ENCODE peak calls at places on chromosomes 1 and 21, in ten cellular contexts. B, W, A, U, O, C, R, V, M and I are unnamed samples.

GRCh38 chr1:226223157-226223785 is at the start of gene MIXL1:
- DNase-seq in M (no peak), R (no peak), C (no peak), A (peak; percentile 67), B (no peak), U (no peak), V (no peak), O (no peak), W (no peak), I (no peak)

GRCh38 chr1:37502104-37502503 is 12.5 kb downstream of the MEAF6 start:
- DNase-seq in W (no peak), M (no peak), U (no peak), O (no peak), C (no peak), V (no peak), B (no peak), R (no peak), A (no peak), I (no peak)

GRCh38 chr1:23930861-23931471 is 17.8 kb upstream of the CNR2 start:
- DNase-seq in W (peak; percentile 45), M (no peak), V (no peak), C (peak; percentile 77), A (no peak), R (peak; percentile 79), O (no peak), B (peak; percentile 57), U (peak; percentile 91), I (no peak)

GRCh38 chr1:197619008-197619640 is 156.2 kb downstream of the DENND1B start:
- DNase-seq in V (peak; percentile 2), B (peak; percentile 12), C (peak; percentile 52), U (peak; percentile 26), W (no peak), M (no peak), O (peak; percentile 23), A (no peak), R (no peak), I (no peak)

GRCh38 chr1:25001125-25001915 is 71.2 kb upstream of the RUNX3 start:
- DNase-seq in O (no peak), W (no peak), A (no peak), C (no peak), U (no peak), M (no peak), B (no peak), R (no peak), V (peak; percentile 46), I (no peak)

GRCh38 chr1:163381487-163382184 is 59.9 kb downstream of the NUF2 start:
- DNase-seq in O (no peak), M (no peak), V (no peak), U (no peak), R (no peak), A (no peak), W (no peak), B (no peak), C (no peak), I (no peak)

GRCh38 chr1:218025454-218025853 is 259.6 kb upstream of the RRP15 start:
- DNase-seq in U (peak; percentile 36), M (no peak), O (no peak), C (no peak), W (peak; percentile 21), V (no peak), A (no peak), R (no peak), B (no peak), I (no peak)

GRCh38 chr1:234111458-234112142 is 207.1 kb downstream of the SLC35F3 start:
- DNase-seq in R (peak; percentile 51), U (peak; percentile 17), V (no peak), C (peak; percentile 10), M (peak; percentile 28), B (peak; percentile 51), A (peak; percentile 75), O (peak; percentile 19), W (no peak), I (peak; percentile 6)

GRCh38 chr1:113912594-113913311 is 7.6 kb downstream of the DCLRE1B start:
- DNase-seq in R (no peak), C (peak; percentile 56), V (no peak), U (peak; percentile 68), A (no peak), B (peak; percentile 48), W (no peak), O (no peak), M (no peak), I (no peak)

GRCh38 chr1:115429884-115430283 is 91.8 kb upstream of the NGF start:
- DNase-seq in U (peak; percentile 28), O (no peak), W (no peak), B (peak; percentile 31), C (peak; percentile 38), R (no peak), V (no peak), M (no peak), A (no peak), I (no peak)

GRCh38 chr1:85361106-85361505 is 84.7 kb upstream of the BCL10 start:
- DNase-seq in V (no peak), C (peak; percentile 69), B (peak; percentile 50), W (no peak), R (peak; percentile 53), U (peak; percentile 62), A (no peak), O (no peak), M (no peak), I (no peak)

GRCh38 chr1:101364370-101365120 is 127.7 kb downstream of the S1PR1 start:
- DNase-seq in O (no peak), C (no peak), R (no peak), A (no peak), M (no peak), B (no peak), V (no peak), U (no peak), W (no peak), I (no peak)

GRCh38 chr1:35173516-35174224 is 19.3 kb downstream of the SFPQ start:
- DNase-seq in U (no peak), W (no peak), V (no peak), B (no peak), O (no peak), R (no peak), A (no peak), C (no peak), M (no peak), I (no peak)

GRCh38 chr1:167165219-167165618 is 55.5 kb upstream of the POU2F1 start:
- DNase-seq in W (no peak), V (no peak), C (no peak), B (no peak), R (no peak), O (no peak), A (no peak), U (no peak), M (no peak), I (no peak)

GRCh38 chr1:23140940-23141596 is 27.6 kb downstream of the LUZP1 start:
- DNase-seq in M (no peak), O (no peak), B (no peak), A (no peak), R (no peak), C (no peak), W (no peak), V (no peak), U (no peak), I (no peak)

GRCh38 chr21:29130234-29130993 is at the start of gene MAP3K7CL:
- DNase-seq in B (peak; percentile 96), A (no peak), O (no peak), W (peak; percentile 95), M (no peak), C (peak; percentile 99), V (no peak), R (peak; percentile 91), U (peak; percentile 100), I (no peak)

GRCh38 chr1:210292276-210292851 is 36.3 kb upstream of the HHAT start:
- DNase-seq in V (no peak), M (peak; percentile 75), R (no peak), C (no peak), O (no peak), U (no peak), B (peak; percentile 30), A (peak; percentile 89), W (peak; percentile 49), I (peak; percentile 22)

GRCh38 chr1:244414543-244414942 is 37.2 kb downstream of the ADSS2 start:
- DNase-seq in U (peak; percentile 89), V (no peak), B (peak; percentile 70), O (no peak), C (peak; percentile 77), M (no peak), A (no peak), W (peak; percentile 32), R (peak; percentile 28), I (no peak)

GRCh38 chr1:117650840-117651568 is 45.2 kb downstream of the TENT5C start:
- DNase-seq in A (no peak), C (no peak), O (no peak), B (no peak), W (no peak), M (no peak), R (no peak), U (no peak), V (no peak), I (no peak)

GRCh38 chr1:203629509-203630082 is 3.0 kb downstream of the ATP2B4 start:
- DNase-seq in O (no peak), M (peak; percentile 60), W (no peak), U (peak; percentile 66), C (peak; percentile 58), B (peak; percentile 56), A (peak; percentile 85), V (peak; percentile 58), R (no peak), I (peak; percentile 77)

GRCh38 chr1:185816460-185816859 is 82.3 kb downstream of the HMCN1 start:
- DNase-seq in M (no peak), A (no peak), U (peak; percentile 74), C (peak; percentile 63), V (no peak), W (no peak), B (peak; percentile 38), R (no peak), O (no peak), I (no peak)

GRCh38 chr1:240310226-240310925 is 218.7 kb downstream of the FMN2 start:
- DNase-seq in O (no peak), A (no peak), W (no peak), C (peak; percentile 62), V (no peak), B (peak; percentile 58), M (no peak), R (no peak), U (peak; percentile 84), I (no peak)

GRCh38 chr1:230127105-230128054 is 60.3 kb downstream of the GALNT2 start:
- DNase-seq in W (no peak), O (peak; percentile 18), C (no peak), V (peak; percentile 6), B (no peak), R (no peak), U (no peak), M (peak; percentile 46), A (no peak), I (peak; percentile 27)

GRCh38 chr1:99579691-99580171 is 66.2 kb upstream of the PALMD start:
- DNase-seq in W (no peak), B (no peak), O (no peak), C (peak; percentile 46), U (no peak), A (no peak), V (no peak), R (no peak), M (no peak), I (no peak)

GRCh38 chr1:23422955-23423354 is 1.6 kb downstream of the TCEA3 start:
- DNase-seq in V (no peak), M (no peak), U (no peak), O (no peak), C (no peak), A (no peak), B (no peak), R (no peak), W (no peak), I (no peak)